ENCODE peak calls at places on chromosomes 1 and 21, in five cellular contexts. E is heart right ventricle; C is AG04450; A is CD4-positive, alpha-beta T cell; P is PC-9. U is an unnamed sample.

GRCh38 chr1:166603296-166603695 is 236.0 kb upstream of the POGK start:
- DNase-seq in E (no peak), C (no peak), P (peak; percentile 96), A (no peak), U (peak; percentile 57)

GRCh38 chr1:165287781-165288180 is 68.7 kb downstream of the LMX1A start:
- DNase-seq in C (no peak), P (no peak), E (no peak), A (no peak), U (no peak)

GRCh38 chr21:24023936-24024335 is 1583.3 kb downstream of the MRPL39 start:
- DNase-seq in C (no peak), A (no peak), E (no peak), P (no peak), U (no peak)

GRCh38 chr1:169180167-169180566 is 73.7 kb downstream of the ATP1B1 start:
- DNase-seq in A (no peak), C (no peak), P (no peak), E (no peak), U (no peak)

GRCh38 chr21:31874817-31875216 is 2.0 kb downstream of the HUNK start:
- DNase-seq in A (no peak), P (no peak), E (no peak), C (no peak), U (no peak)

GRCh38 chr1:89633103-89633744 is at the start of gene LRRC8C:
- DNase-seq in P (no peak), C (no peak), A (peak; percentile 53), E (peak; percentile 39), U (no peak)

GRCh38 chr1:102431253-102431652 is 434.5 kb upstream of the OLFM3 start:
- DNase-seq in E (no peak), C (no peak), P (no peak), A (no peak), U (no peak)

GRCh38 chr1:232629250-232630046 is 485 bp downstream of the SIPA1L2 start:
- DNase-seq in P (no peak), E (peak; percentile 38), A (peak; percentile 1), C (no peak), U (no peak)

GRCh38 chr1:38152351-38153082 is 105.9 kb upstream of the POU3F1 start:
- DNase-seq in E (no peak), P (no peak), A (no peak), C (no peak), U (no peak)

GRCh38 chr1:45172764-45173163 is 33.6 kb downstream of the ZSWIM5 start:
- DNase-seq in A (no peak), C (no peak), P (no peak), E (no peak), U (no peak)

GRCh38 chr1:53601867-53602266 is 137.1 kb downstream of the GLIS1 start:
- DNase-seq in P (no peak), E (no peak), A (no peak), C (no peak), U (no peak)

GRCh38 chr1:151106891-151107290 is 36.3 kb downstream of the GABPB2 start:
- DNase-seq in E (no peak), P (no peak), C (no peak), A (no peak), U (no peak)

GRCh38 chr1:228110536-228110935 is 1.4 kb upstream of the MRPL55 start:
- DNase-seq in A (no peak), E (no peak), C (no peak), P (no peak), U (no peak)

GRCh38 chr1:158999301-159000069 is 10.2 kb upstream of the IFI16 start:
- DNase-seq in P (no peak), A (no peak), E (peak; percentile 91), C (peak; percentile 81), U (no peak)
- H3K27ac ChIP-seq in P (no peak overlapping the region), A (no peak overlapping the region), E (peak overlapping the region; percentile 63), C (peak overlapping the region; percentile 93), U (peak overlapping the region; percentile 74)

GRCh38 chr1:226827458-226827857 is 43.0 kb upstream of the PSEN2 start:
- DNase-seq in E (peak; percentile 68), A (no peak), C (no peak), P (no peak), U (no peak)
- H3K27ac ChIP-seq in E (no peak overlapping the region), A (no peak overlapping the region), C (no peak overlapping the region), P (no peak overlapping the region), U (no peak overlapping the region)

GRCh38 chr1:162497723-162498441 is at the start of gene UHMK1:
- DNase-seq in P (peak; percentile 85), C (peak; percentile 63), E (peak; percentile 91), A (peak; percentile 88), U (peak; percentile 60)
- H3K27ac ChIP-seq in P (peak within 1 kb of the TSS; percentile 61), C (peak within 1 kb of the TSS; percentile 77), E (peak within 1 kb of the TSS; percentile 75), A (peak within 1 kb of the TSS; percentile 79), U (peak within 1 kb of the TSS; percentile 75)

GRCh38 chr1:173937062-173937461 is 19.9 kb upstream of the SERPINC1 start:
- DNase-seq in P (no peak), C (no peak), E (no peak), A (no peak), U (no peak)

GRCh38 chr1:173934440-173934839 is 17.3 kb upstream of the SERPINC1 start:
- DNase-seq in A (no peak), C (no peak), E (no peak), P (no peak), U (no peak)
- H3K27ac ChIP-seq in A (no peak overlapping the region), C (no peak overlapping the region), E (no peak overlapping the region), P (no peak overlapping the region), U (no peak overlapping the region)

GRCh38 chr1:193927550-193927949 is 741.1 kb upstream of the B3GALT2 start:
- DNase-seq in A (no peak), P (no peak), C (no peak), E (no peak), U (no peak)
- H3K27ac ChIP-seq in A (no peak overlapping the region), P (no peak overlapping the region), C (no peak overlapping the region), E (no peak overlapping the region), U (no peak overlapping the region)

GRCh38 chr1:201137579-201138310 is 10.8 kb upstream of the ASCL5 start:
- DNase-seq in P (no peak), E (peak; percentile 38), C (peak; percentile 79), A (no peak), U (no peak)
- H3K27ac ChIP-seq in P (no peak overlapping the region), E (no peak overlapping the region), C (peak overlapping the region; percentile 60), A (no peak overlapping the region), U (peak overlapping the region; percentile 17)

GRCh38 chr21:35265170-35265877 is 216.2 kb upstream of the RUNX1 start:
- DNase-seq in P (peak; percentile 75), E (no peak), C (no peak), A (no peak), U (peak; percentile 82)

GRCh38 chr21:35268261-35268660 is 219.2 kb upstream of the RUNX1 start:
- DNase-seq in P (no peak), E (no peak), C (no peak), A (no peak), U (no peak)

GRCh38 chr21:35266546-35266945 is 217.4 kb upstream of the RUNX1 start:
- DNase-seq in A (no peak), C (no peak), P (no peak), E (no peak), U (peak; percentile 57)

GRCh38 chr21:35273331-35273730 is 224.2 kb upstream of the RUNX1 start:
- DNase-seq in C (no peak), A (no peak), E (no peak), P (peak; percentile 86), U (no peak)

DNA sequence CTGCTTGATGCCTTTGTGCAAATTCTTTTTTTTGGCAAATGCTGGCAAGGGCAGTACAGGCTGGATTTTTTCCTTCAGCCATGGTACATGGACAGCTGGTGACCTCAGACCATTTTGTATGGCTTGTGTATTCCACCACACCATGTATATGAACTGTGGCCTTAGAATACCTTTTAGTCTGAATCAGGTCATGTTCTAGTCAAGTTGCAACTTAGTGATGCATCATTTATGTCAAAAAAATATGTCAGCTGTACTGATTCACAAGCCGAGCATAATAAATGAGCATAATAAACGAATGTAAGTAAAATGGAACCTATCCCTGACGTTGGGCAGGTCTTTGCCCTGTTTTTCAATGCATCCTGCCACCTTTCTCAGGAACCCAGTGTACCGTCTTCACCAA is 219.7 kb upstream of the RUNX1 start:
- DNase-seq in P (no peak), E (no peak), A (no peak), C (no peak), U (no peak)
- H3K27ac ChIP-seq in P (no peak overlapping the region), E (no peak overlapping the region), A (no peak overlapping the region), C (no peak overlapping the region), U (no peak overlapping the region)